ENCODE peak calls at places on chromosome 1, in eight cellular contexts. One of them, this sample, is unnamed.

GRCh38 chr1:69738458-69738857 is 170.7 kb downstream of the LRRC7 start:
- DNase-seq in GM12865: no peak
- DNase-seq in tibial artery: no peak
- DNase-seq in gastrocnemius medialis: no peak
- DNase-seq in LNCaP clone FGC: no peak
- DNase-seq in GM23338: no peak
- DNase-seq in HFF-Myc: no peak
- DNase-seq in astrocyte of the spinal cord: peak; percentile 23
- DNase-seq in this sample: peak; percentile 20

GRCh38 chr1:23910144-23910543 is 3.0 kb downstream of the CNR2 start:
- DNase-seq in GM12865: peak; percentile 73
- DNase-seq in tibial artery: no peak
- DNase-seq in gastrocnemius medialis: no peak
- DNase-seq in LNCaP clone FGC: no peak
- DNase-seq in GM23338: no peak
- DNase-seq in HFF-Myc: no peak
- DNase-seq in astrocyte of the spinal cord: no peak
- DNase-seq in this sample: no peak

GRCh38 chr1:228010921-228011320 is 4.1 kb downstream of the WNT3A start:
- DNase-seq in GM12865: no peak
- DNase-seq in tibial artery: no peak
- DNase-seq in gastrocnemius medialis: no peak
- DNase-seq in LNCaP clone FGC: no peak
- DNase-seq in GM23338: no peak
- DNase-seq in HFF-Myc: no peak
- DNase-seq in astrocyte of the spinal cord: no peak
- DNase-seq in this sample: no peak

GRCh38 chr1:216723274-216723780 is at the start of gene ESRRG:
- DNase-seq in GM12865: no peak
- DNase-seq in tibial artery: no peak
- DNase-seq in gastrocnemius medialis: peak; percentile 74
- DNase-seq in LNCaP clone FGC: no peak
- DNase-seq in GM23338: peak; percentile 91
- DNase-seq in HFF-Myc: no peak
- DNase-seq in astrocyte of the spinal cord: peak; percentile 39
- DNase-seq in this sample: no peak

GRCh38 chr1:203986887-203987461 is 85.9 kb upstream of the SOX13 start:
- DNase-seq in GM12865: no peak
- DNase-seq in tibial artery: no peak
- DNase-seq in gastrocnemius medialis: no peak
- DNase-seq in LNCaP clone FGC: no peak
- DNase-seq in GM23338: no peak
- DNase-seq in HFF-Myc: no peak
- DNase-seq in astrocyte of the spinal cord: no peak
- DNase-seq in this sample: no peak

GRCh38 chr1:76824106-76824505 is 43.2 kb upstream of the ST6GALNAC5 start:
- DNase-seq in GM12865: no peak
- DNase-seq in tibial artery: no peak
- DNase-seq in gastrocnemius medialis: no peak
- DNase-seq in LNCaP clone FGC: no peak
- DNase-seq in GM23338: no peak
- DNase-seq in HFF-Myc: no peak
- DNase-seq in astrocyte of the spinal cord: no peak
- DNase-seq in this sample: no peak

GRCh38 chr1:97160796-97161195 is 439.2 kb downstream of the PTBP2 start:
- DNase-seq in GM12865: no peak
- DNase-seq in tibial artery: no peak
- DNase-seq in gastrocnemius medialis: no peak
- DNase-seq in LNCaP clone FGC: no peak
- DNase-seq in GM23338: no peak
- DNase-seq in HFF-Myc: no peak
- DNase-seq in astrocyte of the spinal cord: no peak
- DNase-seq in this sample: peak; percentile 58

GRCh38 chr1:153288634-153289275 is 24.0 kb downstream of the PGLYRP3 start:
- DNase-seq in GM12865: peak; percentile 23
- DNase-seq in tibial artery: no peak
- DNase-seq in gastrocnemius medialis: no peak
- DNase-seq in LNCaP clone FGC: no peak
- DNase-seq in GM23338: peak; percentile 75
- DNase-seq in HFF-Myc: no peak
- DNase-seq in astrocyte of the spinal cord: no peak
- DNase-seq in this sample: no peak

GRCh38 chr1:106924360-106924759 is 132.1 kb upstream of the PRMT6 start:
- DNase-seq in GM12865: no peak
- DNase-seq in tibial artery: no peak
- DNase-seq in gastrocnemius medialis: no peak
- DNase-seq in LNCaP clone FGC: no peak
- DNase-seq in GM23338: peak; percentile 74
- DNase-seq in HFF-Myc: no peak
- DNase-seq in astrocyte of the spinal cord: peak; percentile 36
- DNase-seq in this sample: peak; percentile 29

DNA sequence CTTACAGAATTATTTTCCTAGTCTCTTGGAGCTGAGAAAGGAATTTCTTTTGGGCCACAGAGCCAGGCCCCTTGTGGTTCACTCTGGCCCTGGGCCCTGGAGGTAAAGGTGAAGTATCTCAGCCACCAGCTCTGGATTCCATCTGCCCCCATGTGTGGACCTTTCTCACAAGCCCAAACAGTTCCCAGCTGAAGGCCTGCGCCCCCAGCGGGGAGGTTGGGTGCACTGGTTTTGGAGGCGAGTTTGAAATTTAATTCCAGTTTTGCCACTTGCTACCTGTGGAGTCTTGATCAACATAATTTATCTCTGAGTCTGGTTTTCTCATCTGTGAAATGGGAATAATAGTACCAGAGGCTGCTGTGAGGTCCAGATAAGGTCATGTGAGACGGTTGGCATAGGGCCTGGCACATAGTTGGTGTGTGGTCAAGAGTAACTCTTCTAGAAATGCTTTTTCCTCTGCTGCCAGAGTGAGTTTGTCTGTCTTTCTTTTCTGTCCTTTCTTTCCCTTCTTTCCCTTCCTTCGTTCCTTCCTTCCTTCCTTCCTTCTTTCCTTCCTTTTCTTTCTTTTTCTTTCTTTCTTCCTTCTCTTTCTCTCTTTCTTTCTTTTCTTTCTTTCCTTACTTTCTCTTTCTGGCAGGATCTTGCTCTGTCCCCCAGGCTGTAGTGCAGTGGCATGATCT is 6.1 kb downstream of the AGTRAP start:
- DNase-seq in GM12865: no peak
- DNase-seq in tibial artery: no peak
- DNase-seq in gastrocnemius medialis: no peak
- DNase-seq in LNCaP clone FGC: no peak
- DNase-seq in GM23338: peak; percentile 55
- DNase-seq in HFF-Myc: no peak
- DNase-seq in astrocyte of the spinal cord: no peak
- DNase-seq in this sample: peak; percentile 37
- H3K4me3 ChIP-seq in GM12865: no peak overlapping the region
- H3K4me3 ChIP-seq in tibial artery: no peak overlapping the region
- H3K4me3 ChIP-seq in gastrocnemius medialis: no peak overlapping the region
- H3K4me3 ChIP-seq in LNCaP clone FGC: no peak overlapping the region
- H3K4me3 ChIP-seq in GM23338: no peak overlapping the region
- H3K4me3 ChIP-seq in HFF-Myc: no peak overlapping the region
- H3K4me3 ChIP-seq in astrocyte of the spinal cord: no peak overlapping the region
- H3K4me3 ChIP-seq in this sample: no peak overlapping the region

GRCh38 chr1:5973771-5974170 is 18.5 kb downstream of the NPHP4 start:
- DNase-seq in GM12865: no peak
- DNase-seq in tibial artery: peak; percentile 32
- DNase-seq in gastrocnemius medialis: no peak
- DNase-seq in LNCaP clone FGC: no peak
- DNase-seq in GM23338: no peak
- DNase-seq in HFF-Myc: no peak
- DNase-seq in astrocyte of the spinal cord: peak; percentile 28
- DNase-seq in this sample: peak; percentile 51
- TF ChIP-seq CTCF in GM12865: no peak
- TF ChIP-seq CTCF in tibial artery: no peak
- TF ChIP-seq CTCF in gastrocnemius medialis: no peak
- TF ChIP-seq CTCF in LNCaP clone FGC: no peak
- TF ChIP-seq CTCF in GM23338: no peak
- TF ChIP-seq CTCF in HFF-Myc: no peak
- TF ChIP-seq CTCF in astrocyte of the spinal cord: peak; percentile 35
- TF ChIP-seq CTCF in this sample: peak; percentile 37

GRCh38 chr1:101198842-101199636 is 37.8 kb upstream of the S1PR1 start:
- DNase-seq in GM12865: peak; percentile 90
- DNase-seq in tibial artery: no peak
- DNase-seq in gastrocnemius medialis: no peak
- DNase-seq in LNCaP clone FGC: no peak
- DNase-seq in GM23338: no peak
- DNase-seq in HFF-Myc: no peak
- DNase-seq in astrocyte of the spinal cord: no peak
- DNase-seq in this sample: no peak
- H3K4me3 ChIP-seq in GM12865: no peak overlapping the region
- H3K4me3 ChIP-seq in tibial artery: no peak overlapping the region
- H3K4me3 ChIP-seq in gastrocnemius medialis: no peak overlapping the region
- H3K4me3 ChIP-seq in LNCaP clone FGC: no peak overlapping the region
- H3K4me3 ChIP-seq in GM23338: no peak overlapping the region
- H3K4me3 ChIP-seq in HFF-Myc: no peak overlapping the region
- H3K4me3 ChIP-seq in astrocyte of the spinal cord: no peak overlapping the region
- H3K4me3 ChIP-seq in this sample: no peak overlapping the region

DNA sequence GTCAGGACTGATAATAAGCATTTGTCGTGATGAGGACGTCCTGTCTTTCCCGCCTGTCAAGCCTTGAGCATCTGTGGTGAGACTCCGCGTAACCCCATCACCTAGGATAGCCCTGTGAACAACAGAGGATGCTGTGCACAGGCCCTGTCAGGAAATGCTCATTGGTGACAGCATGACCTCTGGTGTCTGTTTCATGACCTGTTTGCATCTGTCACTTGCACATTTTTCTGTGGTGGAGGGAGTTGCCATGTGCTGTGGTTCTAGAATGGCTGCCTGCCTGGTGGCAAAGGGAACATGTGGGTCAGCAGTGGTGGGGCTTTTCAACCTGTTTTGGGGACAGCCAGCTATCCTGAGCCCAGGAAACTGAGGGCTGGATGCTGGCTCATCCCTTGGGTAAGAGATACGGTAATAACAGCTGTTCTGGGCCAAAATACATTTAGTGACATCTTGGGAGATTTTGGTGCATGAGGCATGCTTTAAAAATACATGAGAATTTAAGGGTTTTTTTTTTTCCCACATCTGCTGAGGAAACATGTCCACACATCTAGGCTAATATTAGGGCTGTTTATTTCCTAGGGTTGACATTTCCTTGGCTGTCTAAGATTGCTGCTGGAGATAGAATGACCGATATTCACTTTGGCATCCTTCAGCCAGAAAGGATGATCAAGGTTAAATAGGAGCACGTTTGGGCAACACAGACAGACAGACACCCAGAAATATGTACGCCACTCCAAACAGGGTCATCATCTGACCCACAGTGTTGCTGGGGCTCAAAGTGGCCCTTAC is 52.9 kb downstream of the KCNC4 start:
- DNase-seq in GM12865: peak; percentile 61
- DNase-seq in tibial artery: no peak
- DNase-seq in gastrocnemius medialis: no peak
- DNase-seq in LNCaP clone FGC: no peak
- DNase-seq in GM23338: no peak
- DNase-seq in HFF-Myc: no peak
- DNase-seq in astrocyte of the spinal cord: no peak
- DNase-seq in this sample: no peak
- TF ChIP-seq CTCF in GM12865: no peak
- TF ChIP-seq CTCF in tibial artery: no peak
- TF ChIP-seq CTCF in gastrocnemius medialis: no peak
- TF ChIP-seq CTCF in LNCaP clone FGC: no peak
- TF ChIP-seq CTCF in GM23338: no peak
- TF ChIP-seq CTCF in HFF-Myc: no peak
- TF ChIP-seq CTCF in astrocyte of the spinal cord: no peak
- TF ChIP-seq CTCF in this sample: no peak

GRCh38 chr1:115139381-115139780 is 50.1 kb upstream of the TSPAN2 start:
- DNase-seq in GM12865: no peak
- DNase-seq in tibial artery: no peak
- DNase-seq in gastrocnemius medialis: no peak
- DNase-seq in LNCaP clone FGC: no peak
- DNase-seq in GM23338: no peak
- DNase-seq in HFF-Myc: no peak
- DNase-seq in astrocyte of the spinal cord: no peak
- DNase-seq in this sample: no peak
- H3K4me3 ChIP-seq in GM12865: no peak overlapping the region
- H3K4me3 ChIP-seq in tibial artery: no peak overlapping the region
- H3K4me3 ChIP-seq in gastrocnemius medialis: no peak overlapping the region
- H3K4me3 ChIP-seq in LNCaP clone FGC: no peak overlapping the region
- H3K4me3 ChIP-seq in GM23338: no peak overlapping the region
- H3K4me3 ChIP-seq in HFF-Myc: no peak overlapping the region
- H3K4me3 ChIP-seq in astrocyte of the spinal cord: no peak overlapping the region
- H3K4me3 ChIP-seq in this sample: no peak overlapping the region

GRCh38 chr1:150235852-150236613 is at the start of gene ANP32E:
- DNase-seq in GM12865: peak; percentile 99
- DNase-seq in tibial artery: peak; percentile 98
- DNase-seq in gastrocnemius medialis: peak; percentile 98
- DNase-seq in LNCaP clone FGC: peak; percentile 99
- DNase-seq in GM23338: peak; percentile 99
- DNase-seq in HFF-Myc: peak; percentile 100
- DNase-seq in astrocyte of the spinal cord: peak; percentile 100
- DNase-seq in this sample: peak; percentile 100
- TF ChIP-seq CTCF in GM12865: peak; percentile 6
- TF ChIP-seq CTCF in tibial artery: peak; percentile 47
- TF ChIP-seq CTCF in gastrocnemius medialis: no peak
- TF ChIP-seq CTCF in LNCaP clone FGC: peak; percentile 42
- TF ChIP-seq CTCF in GM23338: no peak
- TF ChIP-seq CTCF in HFF-Myc: no peak
- TF ChIP-seq CTCF in astrocyte of the spinal cord: peak; percentile 2
- TF ChIP-seq CTCF in this sample: peak; percentile 39

DNA sequence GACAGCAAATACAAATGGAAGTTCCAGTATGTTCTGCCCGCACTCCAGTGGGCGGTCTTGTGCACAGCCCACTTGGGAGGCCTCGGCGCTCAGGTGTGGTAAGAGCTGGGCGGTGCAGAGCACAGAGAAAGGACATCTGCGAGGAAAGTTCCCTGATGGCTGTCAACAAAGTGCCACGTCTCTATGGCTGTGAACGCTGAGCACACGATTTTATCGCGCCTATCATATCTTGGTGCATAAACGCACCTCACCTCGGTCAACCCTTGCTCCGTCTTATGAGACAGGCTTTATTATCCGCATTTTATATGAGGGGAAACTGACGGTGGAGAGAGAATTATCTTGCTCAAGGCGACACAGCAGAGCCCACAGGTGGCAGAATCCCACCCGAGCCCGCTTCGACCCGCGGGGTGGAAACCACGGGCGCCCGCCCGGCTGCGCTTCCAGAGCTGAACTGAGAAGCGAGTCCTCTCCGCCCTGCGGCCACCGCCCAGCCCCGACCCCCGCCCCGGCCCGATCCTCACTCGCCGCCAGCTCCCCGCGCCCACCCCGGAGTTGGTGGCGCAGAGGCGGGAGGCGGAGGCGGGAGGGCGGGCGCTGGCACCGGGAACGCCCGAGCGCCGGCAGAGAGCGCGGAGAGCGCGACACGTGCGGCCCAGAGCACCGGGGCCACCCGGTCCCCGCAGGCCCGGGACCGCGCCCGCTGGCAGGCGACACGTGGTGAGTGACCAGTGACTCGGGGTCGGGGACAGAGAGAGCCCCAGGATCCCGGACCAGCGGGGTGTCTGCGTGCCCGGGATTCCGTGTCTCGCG is at the start of gene IL12RB2:
- DNase-seq in GM12865: peak; percentile 72
- DNase-seq in tibial artery: no peak
- DNase-seq in gastrocnemius medialis: peak; percentile 41
- DNase-seq in LNCaP clone FGC: no peak
- DNase-seq in GM23338: peak; percentile 65
- DNase-seq in HFF-Myc: no peak
- DNase-seq in astrocyte of the spinal cord: no peak
- DNase-seq in this sample: no peak
- H3K4me3 ChIP-seq in GM12865: peak within 1 kb of the TSS; percentile 75
- H3K4me3 ChIP-seq in tibial artery: peak within 1 kb of the TSS; percentile 37
- H3K4me3 ChIP-seq in gastrocnemius medialis: peak within 1 kb of the TSS; percentile 69
- H3K4me3 ChIP-seq in LNCaP clone FGC: no peak within 1 kb of the TSS
- H3K4me3 ChIP-seq in GM23338: peak within 1 kb of the TSS; percentile 83
- H3K4me3 ChIP-seq in HFF-Myc: no peak within 1 kb of the TSS
- H3K4me3 ChIP-seq in astrocyte of the spinal cord: peak within 1 kb of the TSS; percentile 30
- H3K4me3 ChIP-seq in this sample: no peak within 1 kb of the TSS